ENCODE peak calls at places on chromosomes 13 and 19, in ten cellular contexts. One of them, this sample, is unnamed.

GRCh38 chr19:51272183-51272817 is 21.4 kb downstream of the SIGLECL1 start:
- DNase-seq in suprapubic skin: peak; percentile 48
- DNase-seq in HepG2: no peak
- DNase-seq in GM23338: peak; percentile 4
- DNase-seq in HCT116: no peak
- DNase-seq in upper lobe of left lung: no peak
- DNase-seq in stomach: no peak
- DNase-seq in prostate gland: no peak
- DNase-seq in transverse colon: no peak
- DNase-seq in SK-N-SH: no peak
- DNase-seq in this sample: no peak

GRCh38 chr13:76189882-76190519 is 553.9 kb downstream of the LMO7 start:
- DNase-seq in suprapubic skin: no peak
- DNase-seq in HepG2: no peak
- DNase-seq in GM23338: peak; percentile 1
- DNase-seq in HCT116: no peak
- DNase-seq in upper lobe of left lung: peak; percentile 78
- DNase-seq in stomach: no peak
- DNase-seq in prostate gland: no peak
- DNase-seq in transverse colon: no peak
- DNase-seq in SK-N-SH: peak; percentile 14
- DNase-seq in this sample: no peak

GRCh38 chr19:34332027-34332786 is 32.8 kb upstream of the GPI start:
- DNase-seq in suprapubic skin: no peak
- DNase-seq in HepG2: no peak
- DNase-seq in GM23338: no peak
- DNase-seq in HCT116: no peak
- DNase-seq in upper lobe of left lung: no peak
- DNase-seq in stomach: no peak
- DNase-seq in prostate gland: no peak
- DNase-seq in transverse colon: no peak
- DNase-seq in SK-N-SH: no peak
- DNase-seq in this sample: no peak

GRCh38 chr19:46718157-46718933 is 1.4 kb upstream of the PRKD2 start:
- DNase-seq in suprapubic skin: no peak
- DNase-seq in HepG2: no peak
- DNase-seq in GM23338: peak; percentile 73
- DNase-seq in HCT116: no peak
- DNase-seq in upper lobe of left lung: no peak
- DNase-seq in stomach: peak; percentile 45
- DNase-seq in prostate gland: no peak
- DNase-seq in transverse colon: peak; percentile 76
- DNase-seq in SK-N-SH: no peak
- DNase-seq in this sample: no peak

GRCh38 chr13:110462091-110462490 is 99.4 kb downstream of the RAB20 start:
- DNase-seq in suprapubic skin: no peak
- DNase-seq in HepG2: no peak
- DNase-seq in GM23338: no peak
- DNase-seq in HCT116: no peak
- DNase-seq in upper lobe of left lung: no peak
- DNase-seq in stomach: no peak
- DNase-seq in prostate gland: no peak
- DNase-seq in transverse colon: no peak
- DNase-seq in SK-N-SH: no peak
- DNase-seq in this sample: no peak

GRCh38 chr19:7540761-7541480 is 5.4 kb downstream of the PNPLA6 start:
- DNase-seq in suprapubic skin: no peak
- DNase-seq in HepG2: no peak
- DNase-seq in GM23338: peak; percentile 93
- DNase-seq in HCT116: peak; percentile 36
- DNase-seq in upper lobe of left lung: peak; percentile 83
- DNase-seq in stomach: no peak
- DNase-seq in prostate gland: no peak
- DNase-seq in transverse colon: no peak
- DNase-seq in SK-N-SH: peak; percentile 73
- DNase-seq in this sample: no peak

GRCh38 chr13:23074054-23074805 is 106.5 kb upstream of the SGCG start:
- DNase-seq in suprapubic skin: no peak
- DNase-seq in HepG2: no peak
- DNase-seq in GM23338: no peak
- DNase-seq in HCT116: no peak
- DNase-seq in upper lobe of left lung: no peak
- DNase-seq in stomach: no peak
- DNase-seq in prostate gland: no peak
- DNase-seq in transverse colon: no peak
- DNase-seq in SK-N-SH: no peak
- DNase-seq in this sample: no peak

GRCh38 chr19:5099822-5100221 is 130.9 kb downstream of the KDM4B start:
- DNase-seq in suprapubic skin: no peak
- DNase-seq in HepG2: no peak
- DNase-seq in GM23338: no peak
- DNase-seq in HCT116: no peak
- DNase-seq in upper lobe of left lung: no peak
- DNase-seq in stomach: no peak
- DNase-seq in prostate gland: no peak
- DNase-seq in transverse colon: no peak
- DNase-seq in SK-N-SH: no peak
- DNase-seq in this sample: no peak

GRCh38 chr13:61086052-61086451 is 329.6 kb downstream of the PCDH20 start:
- DNase-seq in suprapubic skin: no peak
- DNase-seq in HepG2: no peak
- DNase-seq in GM23338: no peak
- DNase-seq in HCT116: no peak
- DNase-seq in upper lobe of left lung: no peak
- DNase-seq in stomach: no peak
- DNase-seq in prostate gland: no peak
- DNase-seq in transverse colon: no peak
- DNase-seq in SK-N-SH: no peak
- DNase-seq in this sample: no peak

GRCh38 chr13:31703780-31704179 is 35.5 kb upstream of the RXFP2 start:
- DNase-seq in suprapubic skin: no peak
- DNase-seq in HepG2: no peak
- DNase-seq in GM23338: no peak
- DNase-seq in HCT116: no peak
- DNase-seq in upper lobe of left lung: no peak
- DNase-seq in stomach: no peak
- DNase-seq in prostate gland: no peak
- DNase-seq in transverse colon: no peak
- DNase-seq in SK-N-SH: no peak
- DNase-seq in this sample: no peak
- TF ChIP-seq CTCF in suprapubic skin: no peak
- TF ChIP-seq CTCF in HepG2: no peak
- TF ChIP-seq CTCF in GM23338: no peak
- TF ChIP-seq CTCF in HCT116: no peak
- TF ChIP-seq CTCF in upper lobe of left lung: no peak
- TF ChIP-seq CTCF in stomach: no peak
- TF ChIP-seq CTCF in prostate gland: no peak
- TF ChIP-seq CTCF in transverse colon: no peak
- TF ChIP-seq CTCF in SK-N-SH: no peak
- TF ChIP-seq CTCF in this sample: no peak

GRCh38 chr19:1244693-1245451 is 3.3 kb downstream of the ATP5F1D start:
- DNase-seq in suprapubic skin: no peak
- DNase-seq in HepG2: peak; percentile 86
- DNase-seq in GM23338: no peak
- DNase-seq in HCT116: no peak
- DNase-seq in upper lobe of left lung: peak; percentile 93
- DNase-seq in stomach: peak; percentile 88
- DNase-seq in prostate gland: peak; percentile 56
- DNase-seq in transverse colon: peak; percentile 85
- DNase-seq in SK-N-SH: no peak
- DNase-seq in this sample: peak; percentile 94
- TF ChIP-seq POLR2AphosphoS5 in suprapubic skin: no peak
- TF ChIP-seq POLR2AphosphoS5 in HepG2: peak; percentile 51
- TF ChIP-seq POLR2AphosphoS5 in GM23338: no peak
- TF ChIP-seq POLR2AphosphoS5 in HCT116: peak; percentile 29
- TF ChIP-seq POLR2AphosphoS5 in upper lobe of left lung: peak; percentile 25
- TF ChIP-seq POLR2AphosphoS5 in stomach: peak; percentile 66
- TF ChIP-seq POLR2AphosphoS5 in prostate gland: peak; percentile 12
- TF ChIP-seq POLR2AphosphoS5 in transverse colon: peak; percentile 67
- TF ChIP-seq POLR2AphosphoS5 in SK-N-SH: no peak
- TF ChIP-seq POLR2AphosphoS5 in this sample: peak; percentile 11

DNA sequence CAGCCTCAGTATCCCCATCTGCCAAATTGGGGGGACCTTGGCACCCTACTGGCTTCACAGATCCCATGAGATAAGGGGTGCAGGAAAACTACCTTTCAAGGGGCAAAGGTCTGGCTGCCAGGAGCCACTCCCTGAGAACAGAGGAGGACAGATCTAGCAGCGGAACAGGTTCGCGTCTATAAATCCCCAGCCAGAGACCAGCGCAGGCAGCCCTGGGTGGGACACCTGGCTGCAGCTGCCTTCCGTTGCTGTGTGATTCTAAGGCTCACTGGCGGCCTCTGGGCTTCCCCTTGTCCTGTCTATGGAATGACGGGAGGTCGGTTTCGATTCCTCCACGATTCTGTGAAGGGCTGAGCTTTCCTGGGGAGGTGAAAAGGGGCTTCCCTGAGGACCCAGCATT is 7.3 kb downstream of the RELB start:
- DNase-seq in suprapubic skin: no peak
- DNase-seq in HepG2: no peak
- DNase-seq in GM23338: peak; percentile 53
- DNase-seq in HCT116: no peak
- DNase-seq in upper lobe of left lung: no peak
- DNase-seq in stomach: peak; percentile 44
- DNase-seq in prostate gland: no peak
- DNase-seq in transverse colon: peak; percentile 85
- DNase-seq in SK-N-SH: no peak
- DNase-seq in this sample: no peak
- H3K4me3 ChIP-seq in suprapubic skin: no peak overlapping the region
- H3K4me3 ChIP-seq in HepG2: no peak overlapping the region
- H3K4me3 ChIP-seq in GM23338: no peak overlapping the region
- H3K4me3 ChIP-seq in HCT116: no peak overlapping the region
- H3K4me3 ChIP-seq in upper lobe of left lung: no peak overlapping the region
- H3K4me3 ChIP-seq in stomach: no peak overlapping the region
- H3K4me3 ChIP-seq in prostate gland: no peak overlapping the region
- H3K4me3 ChIP-seq in transverse colon: no peak overlapping the region
- H3K4me3 ChIP-seq in SK-N-SH: no peak overlapping the region
- H3K4me3 ChIP-seq in this sample: no peak overlapping the region

DNA sequence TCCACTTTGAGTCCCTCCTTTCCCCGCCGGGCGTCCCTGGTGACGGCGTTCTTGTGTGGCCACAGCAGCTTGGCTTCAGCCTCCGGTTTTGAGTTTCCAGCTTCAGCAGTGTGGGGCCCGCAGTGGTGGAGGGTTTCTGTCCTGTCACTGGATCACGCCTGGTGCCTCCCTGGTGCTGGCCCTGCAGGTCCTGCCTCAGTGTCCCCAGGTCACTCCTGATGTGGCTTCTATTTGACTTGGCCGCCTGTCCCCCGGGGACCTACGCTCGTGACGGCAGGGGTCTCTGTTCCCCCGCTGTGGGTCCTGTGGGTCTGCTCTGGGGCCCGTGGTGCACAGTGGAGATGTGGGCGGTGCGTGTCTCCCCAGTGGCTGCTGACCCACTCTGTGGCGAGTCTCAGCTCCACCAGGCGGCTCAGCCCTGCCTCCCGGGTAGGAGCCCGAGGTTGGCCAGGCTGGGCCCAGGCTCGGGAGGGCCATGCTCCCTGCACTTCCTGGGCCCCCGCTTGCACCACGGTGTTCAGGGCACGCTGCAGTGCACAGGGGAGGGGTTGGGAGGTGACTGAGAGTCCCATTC is 1.9 kb downstream of the ATP4B start:
- DNase-seq in suprapubic skin: peak; percentile 74
- DNase-seq in HepG2: no peak
- DNase-seq in GM23338: no peak
- DNase-seq in HCT116: no peak
- DNase-seq in upper lobe of left lung: peak; percentile 71
- DNase-seq in stomach: peak; percentile 26
- DNase-seq in prostate gland: no peak
- DNase-seq in transverse colon: peak; percentile 7
- DNase-seq in SK-N-SH: no peak
- DNase-seq in this sample: peak; percentile 60
- TF ChIP-seq CTCF in suprapubic skin: no peak
- TF ChIP-seq CTCF in HepG2: no peak
- TF ChIP-seq CTCF in GM23338: no peak
- TF ChIP-seq CTCF in HCT116: no peak
- TF ChIP-seq CTCF in upper lobe of left lung: no peak
- TF ChIP-seq CTCF in stomach: no peak
- TF ChIP-seq CTCF in prostate gland: no peak
- TF ChIP-seq CTCF in transverse colon: no peak
- TF ChIP-seq CTCF in SK-N-SH: no peak
- TF ChIP-seq CTCF in this sample: no peak

GRCh38 chr13:37163626-37164365 is 58.3 kb upstream of the CSNK1A1L start:
- DNase-seq in suprapubic skin: no peak
- DNase-seq in HepG2: no peak
- DNase-seq in GM23338: no peak
- DNase-seq in HCT116: no peak
- DNase-seq in upper lobe of left lung: no peak
- DNase-seq in stomach: no peak
- DNase-seq in prostate gland: no peak
- DNase-seq in transverse colon: no peak
- DNase-seq in SK-N-SH: no peak
- DNase-seq in this sample: no peak

DNA sequence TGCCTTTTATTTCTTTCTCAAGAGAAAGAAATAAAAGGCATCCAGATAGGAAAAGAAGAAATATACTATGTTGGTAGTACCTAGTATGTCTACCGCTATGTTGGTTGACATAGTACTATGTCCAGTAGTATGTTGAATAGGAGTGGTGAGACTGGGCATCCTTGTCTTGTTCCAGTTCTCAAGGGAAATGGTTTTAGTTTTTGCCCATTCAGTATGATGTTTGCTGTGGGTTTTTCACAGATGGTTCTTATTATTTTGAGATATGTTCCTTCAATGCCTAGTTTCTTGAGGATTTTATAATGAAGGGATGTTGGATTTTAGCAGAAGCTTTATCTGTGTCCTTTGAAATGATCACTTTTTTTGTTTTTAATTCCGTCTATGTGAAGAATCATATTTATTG is 53.0 kb upstream of the CSNK1A1L start:
- DNase-seq in suprapubic skin: no peak
- DNase-seq in HepG2: no peak
- DNase-seq in GM23338: no peak
- DNase-seq in HCT116: no peak
- DNase-seq in upper lobe of left lung: no peak
- DNase-seq in stomach: no peak
- DNase-seq in prostate gland: no peak
- DNase-seq in transverse colon: no peak
- DNase-seq in SK-N-SH: no peak
- DNase-seq in this sample: no peak
- TF ChIP-seq POLR2AphosphoS5 in suprapubic skin: no peak
- TF ChIP-seq POLR2AphosphoS5 in HepG2: no peak
- TF ChIP-seq POLR2AphosphoS5 in GM23338: no peak
- TF ChIP-seq POLR2AphosphoS5 in HCT116: no peak
- TF ChIP-seq POLR2AphosphoS5 in upper lobe of left lung: no peak
- TF ChIP-seq POLR2AphosphoS5 in stomach: no peak
- TF ChIP-seq POLR2AphosphoS5 in prostate gland: no peak
- TF ChIP-seq POLR2AphosphoS5 in transverse colon: no peak
- TF ChIP-seq POLR2AphosphoS5 in SK-N-SH: no peak
- TF ChIP-seq POLR2AphosphoS5 in this sample: no peak